ENCODE peak calls at places on chromosomes 2 and 18, in nine cellular contexts. V is sigmoid colon, Z is transverse colon, D is upper lobe of left lung, U is HepG2, M is K562, C is suprapubic skin, E is H1, W is GM12878. K is an unnamed sample.

GRCh38 chr18:74315464-74316256 is at the start of gene C18orf63:
- DNase-seq in V (no peak), Z (no peak), D (peak; percentile 75), U (no peak), M (no peak), C (no peak), E (no peak), W (no peak), K (no peak)

GRCh38 chr2:24111407-24111861 is 11.7 kb downstream of the PFN4 start:
- DNase-seq in V (no peak), Z (no peak), D (no peak), U (no peak), M (no peak), C (no peak), E (no peak), W (no peak), K (no peak)

GRCh38 chr2:11569636-11570035 is 35.8 kb downstream of the GREB1 start:
- DNase-seq in V (peak; percentile 29), Z (no peak), D (no peak), U (no peak), M (no peak), C (peak; percentile 42), E (no peak), W (no peak), K (no peak)

GRCh38 chr18:74110983-74111382 is 36.7 kb downstream of the FBXO15 start:
- DNase-seq in V (no peak), Z (peak; percentile 39), D (no peak), U (no peak), M (no peak), C (no peak), E (no peak), W (no peak), K (no peak)

GRCh38 chr2:170396799-170397459 is 219.0 kb downstream of the MYO3B start:
- DNase-seq in V (no peak), Z (no peak), D (no peak), U (peak; percentile 43), M (no peak), C (no peak), E (no peak), W (no peak), K (no peak)

GRCh38 chr2:121333834-121334558 is 49.0 kb upstream of the TFCP2L1 start:
- DNase-seq in V (peak; percentile 40), Z (no peak), D (peak; percentile 31), U (peak; percentile 20), M (no peak), C (no peak), E (no peak), W (peak; percentile 3), K (peak; percentile 23)

GRCh38 chr2:190443778-190444481 is 35.8 kb downstream of the MFSD6 start:
- DNase-seq in V (no peak), Z (no peak), D (no peak), U (no peak), M (no peak), C (no peak), E (no peak), W (no peak), K (no peak)

GRCh38 chr2:191150451-191151314 is at the start of gene STAT4:
- DNase-seq in V (peak; percentile 65), Z (peak; percentile 81), D (peak; percentile 89), U (no peak), M (no peak), C (no peak), E (peak; percentile 70), W (peak; percentile 45), K (peak; percentile 62)

GRCh38 chr18:51582551-51582950 is 385.1 kb upstream of the MEX3C start:
- DNase-seq in V (no peak), Z (no peak), D (no peak), U (no peak), M (no peak), C (no peak), E (no peak), W (no peak), K (no peak)

GRCh38 chr2:9807056-9807455 is 36.2 kb upstream of the TAF1B start:
- DNase-seq in V (peak; percentile 45), Z (no peak), D (peak; percentile 54), U (no peak), M (no peak), C (peak; percentile 60), E (no peak), W (no peak), K (peak; percentile 13)

GRCh38 chr2:174233771-174234275 is 14.5 kb downstream of the OLA1 start:
- DNase-seq in V (no peak), Z (no peak), D (no peak), U (peak; percentile 88), M (no peak), C (no peak), E (no peak), W (no peak), K (no peak)

GRCh38 chr2:54048117-54048785 is 67.2 kb upstream of the ACYP2 start:
- DNase-seq in V (no peak), Z (no peak), D (no peak), U (peak; percentile 47), M (no peak), C (no peak), E (no peak), W (no peak), K (no peak)

GRCh38 chr2:128169497-128169896 is 78.5 kb downstream of the UGGT1 start:
- DNase-seq in V (no peak), Z (no peak), D (no peak), U (peak; percentile 91), M (no peak), C (no peak), E (no peak), W (no peak), K (no peak)

GRCh38 chr2:163649080-163649479 is 86.7 kb downstream of the FIGN start:
- DNase-seq in V (no peak), Z (no peak), D (no peak), U (no peak), M (no peak), C (no peak), E (no peak), W (no peak), K (no peak)

GRCh38 chr2:17636989-17637906 is 96.8 kb downstream of the VSNL1 start:
- DNase-seq in V (no peak), Z (no peak), D (peak; percentile 39), U (no peak), M (no peak), C (no peak), E (no peak), W (no peak), K (no peak)

GRCh38 chr2:74219846-74220486 is 21.6 kb downstream of the MTHFD2 start:
- DNase-seq in V (no peak), Z (no peak), D (no peak), U (peak; percentile 41), M (no peak), C (no peak), E (peak; percentile 39), W (no peak), K (no peak)

GRCh38 chr2:62099050-62099449 is 96.9 kb upstream of the B3GNT2 start:
- DNase-seq in V (no peak), Z (no peak), D (no peak), U (no peak), M (no peak), C (no peak), E (no peak), W (no peak), K (no peak)

GRCh38 chr2:149258531-149258930 is 71.9 kb upstream of the LYPD6 start:
- DNase-seq in V (no peak), Z (no peak), D (no peak), U (no peak), M (no peak), C (no peak), E (no peak), W (no peak), K (no peak)

GRCh38 chr2:53715568-53715967 is 52.0 kb upstream of the CHAC2 start:
- DNase-seq in V (no peak), Z (no peak), D (no peak), U (no peak), M (no peak), C (no peak), E (no peak), W (no peak), K (no peak)

GRCh38 chr2:155442755-155443372 is 744.4 kb downstream of the KCNJ3 start:
- DNase-seq in V (no peak), Z (no peak), D (no peak), U (no peak), M (no peak), C (no peak), E (no peak), W (no peak), K (no peak)

GRCh38 chr2:112665113-112665780 is 19.5 kb downstream of the SLC20A1 start:
- DNase-seq in V (no peak), Z (no peak), D (no peak), U (no peak), M (no peak), C (no peak), E (no peak), W (no peak), K (no peak)

GRCh38 chr2:44768438-44769236 is 172.9 kb upstream of the SIX3 start:
- DNase-seq in V (no peak), Z (no peak), D (peak; percentile 79), U (no peak), M (no peak), C (no peak), E (peak; percentile 77), W (no peak), K (no peak)

GRCh38 chr18:12029786-12030571 is 48.7 kb downstream of the IMPA2 start:
- DNase-seq in V (peak; percentile 64), Z (no peak), D (peak; percentile 39), U (no peak), M (no peak), C (peak; percentile 51), E (peak; percentile 23), W (no peak), K (no peak)
- H3K27ac ChIP-seq in V (peak overlapping the region; percentile 69), Z (no peak overlapping the region), D (no peak overlapping the region), U (no peak overlapping the region), M (no peak overlapping the region), C (no peak overlapping the region), E (no peak overlapping the region), W (no peak overlapping the region), K (no peak overlapping the region)

DNA sequence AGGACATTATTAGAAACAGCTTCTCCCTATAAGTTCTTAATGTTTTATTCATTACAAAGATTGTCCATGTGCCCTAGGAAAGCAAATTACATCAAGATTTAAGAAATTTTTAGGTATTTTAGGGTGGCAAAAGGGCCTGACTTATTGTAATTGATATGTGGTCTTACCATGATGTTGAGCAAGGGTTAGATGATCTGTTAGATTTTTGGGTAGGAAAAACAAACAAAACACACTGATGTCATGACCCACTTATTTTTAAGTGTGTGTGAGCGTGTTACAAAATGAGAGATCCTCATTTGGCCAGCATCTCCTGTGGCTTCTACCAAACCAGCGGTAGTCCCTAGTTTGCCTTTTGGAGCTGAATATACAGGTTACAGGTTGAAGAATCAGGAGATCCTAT is 89.7 kb upstream of the ITGB6 start:
- DNase-seq in V (no peak), Z (no peak), D (no peak), U (no peak), M (no peak), C (no peak), E (no peak), W (no peak), K (no peak)
- TF ChIP-seq POLR2AphosphoS5 in V (no peak), Z (no peak), D (peak; percentile 14), U (no peak), M (no peak), C (no peak), E (no peak), W (no peak), K (no peak)

GRCh38 chr2:150350500-150350899 is 137.0 kb downstream of the RND3 start:
- DNase-seq in V (no peak), Z (no peak), D (no peak), U (no peak), M (no peak), C (no peak), E (no peak), W (no peak), K (no peak)
- TF ChIP-seq EP300 in V (no peak), Z (no peak), D (no peak), U (no peak), M (no peak), C (no peak), E (no peak), W (no peak), K (no peak)

GRCh38 chr2:110114007-110114591 is 1.5 kb downstream of the MALL start:
- DNase-seq in V (no peak), Z (peak; percentile 87), D (no peak), U (peak; percentile 47), M (no peak), C (peak; percentile 75), E (no peak), W (no peak), K (no peak)
- H3K27ac ChIP-seq in V (peak overlapping the region; percentile 69), Z (peak overlapping the region; percentile 75), D (peak overlapping the region; percentile 82), U (no peak overlapping the region), M (no peak overlapping the region), C (peak overlapping the region; percentile 59), E (no peak overlapping the region), W (no peak overlapping the region), K (peak overlapping the region; percentile 63)

K was measured in stomach.